ENCODE peak calls at places on chromosome 22, in ten cellular contexts. One of them, this sample, is unnamed.
A peak's percentile ranks its signal among the peaks of the same experiment; 100 is the strongest.

GRCh38 chr22:23752750-23753149 is 1.5 kb downstream of the VPREB3 start:
- DNase-seq in kidney: no peak
- DNase-seq in fibroblast of the aortic adventitia: no peak
- DNase-seq in suprapubic skin: no peak
- DNase-seq in osteoblast: peak; percentile 44
- DNase-seq in OCI-LY7: peak; percentile 82
- DNase-seq in glutamatergic neuron: no peak
- DNase-seq in epithelial cell of esophagus: no peak
- DNase-seq in tibial artery: no peak
- DNase-seq in HFFc6: no peak
- DNase-seq in this sample: no peak

GRCh38 chr22:17633217-17633997 is 4.9 kb upstream of the ATP6V1E1 start:
- DNase-seq in tibial artery: no peak
- DNase-seq in fibroblast of the aortic adventitia: peak; percentile 95
- DNase-seq in suprapubic skin: no peak
- DNase-seq in epithelial cell of esophagus: peak; percentile 97
- DNase-seq in osteoblast: peak; percentile 82
- DNase-seq in glutamatergic neuron: no peak
- DNase-seq in OCI-LY7: no peak
- DNase-seq in HFFc6: peak; percentile 88
- DNase-seq in kidney: no peak
- DNase-seq in this sample: no peak

GRCh38 chr22:44206696-44207095 is 26.0 kb downstream of the PARVG start:
- DNase-seq in kidney: no peak
- DNase-seq in HFFc6: no peak
- DNase-seq in osteoblast: peak; percentile 74
- DNase-seq in epithelial cell of esophagus: no peak
- DNase-seq in glutamatergic neuron: peak; percentile 8
- DNase-seq in OCI-LY7: no peak
- DNase-seq in suprapubic skin: peak; percentile 36
- DNase-seq in tibial artery: no peak
- DNase-seq in fibroblast of the aortic adventitia: no peak
- DNase-seq in this sample: no peak

GRCh38 chr22:32752868-32753520 is 48.5 kb upstream of the TIMP3 start:
- DNase-seq in epithelial cell of esophagus: no peak
- DNase-seq in glutamatergic neuron: no peak
- DNase-seq in kidney: no peak
- DNase-seq in tibial artery: no peak
- DNase-seq in osteoblast: peak; percentile 89
- DNase-seq in suprapubic skin: no peak
- DNase-seq in OCI-LY7: no peak
- DNase-seq in HFFc6: no peak
- DNase-seq in fibroblast of the aortic adventitia: peak; percentile 41
- DNase-seq in this sample: no peak

GRCh38 chr22:37681001-37681424 is 5.1 kb upstream of the NOL12 start:
- DNase-seq in glutamatergic neuron: no peak
- DNase-seq in fibroblast of the aortic adventitia: peak; percentile 39
- DNase-seq in osteoblast: peak; percentile 85
- DNase-seq in epithelial cell of esophagus: peak; percentile 16
- DNase-seq in tibial artery: no peak
- DNase-seq in OCI-LY7: no peak
- DNase-seq in HFFc6: peak; percentile 70
- DNase-seq in kidney: no peak
- DNase-seq in suprapubic skin: no peak
- DNase-seq in this sample: no peak

GRCh38 chr22:50250555-50251471 is at the start of gene HDAC10:
- DNase-seq in osteoblast: peak; percentile 100
- DNase-seq in glutamatergic neuron: peak; percentile 89
- DNase-seq in fibroblast of the aortic adventitia: peak; percentile 64
- DNase-seq in epithelial cell of esophagus: peak; percentile 83
- DNase-seq in suprapubic skin: no peak
- DNase-seq in kidney: peak; percentile 92
- DNase-seq in tibial artery: peak; percentile 67
- DNase-seq in HFFc6: peak; percentile 64
- DNase-seq in OCI-LY7: peak; percentile 91
- DNase-seq in this sample: no peak

GRCh38 chr22:48263791-48264351 is 1501.4 kb downstream of the TBC1D22A start:
- DNase-seq in fibroblast of the aortic adventitia: no peak
- DNase-seq in epithelial cell of esophagus: no peak
- DNase-seq in osteoblast: peak; percentile 14
- DNase-seq in suprapubic skin: no peak
- DNase-seq in glutamatergic neuron: no peak
- DNase-seq in OCI-LY7: no peak
- DNase-seq in tibial artery: no peak
- DNase-seq in kidney: no peak
- DNase-seq in HFFc6: no peak
- DNase-seq in this sample: no peak

GRCh38 chr22:49090853-49091135 is 736.9 kb downstream of the BRD1 start:
- DNase-seq in OCI-LY7: no peak
- DNase-seq in osteoblast: no peak
- DNase-seq in fibroblast of the aortic adventitia: no peak
- DNase-seq in suprapubic skin: no peak
- DNase-seq in kidney: no peak
- DNase-seq in HFFc6: no peak
- DNase-seq in epithelial cell of esophagus: no peak
- DNase-seq in glutamatergic neuron: no peak
- DNase-seq in tibial artery: no peak
- DNase-seq in this sample: peak; percentile 72

GRCh38 chr22:35914665-35915476 is 113.8 kb downstream of the RBFOX2 start:
- DNase-seq in tibial artery: peak; percentile 73
- DNase-seq in fibroblast of the aortic adventitia: peak; percentile 92
- DNase-seq in OCI-LY7: peak; percentile 70
- DNase-seq in suprapubic skin: no peak
- DNase-seq in HFFc6: peak; percentile 85
- DNase-seq in kidney: no peak
- DNase-seq in epithelial cell of esophagus: peak; percentile 91
- DNase-seq in glutamatergic neuron: no peak
- DNase-seq in osteoblast: peak; percentile 78
- DNase-seq in this sample: no peak

GRCh38 chr22:37751449-37752188 is 54.8 kb downstream of the TRIOBP start:
- DNase-seq in kidney: no peak
- DNase-seq in epithelial cell of esophagus: no peak
- DNase-seq in osteoblast: no peak
- DNase-seq in glutamatergic neuron: no peak
- DNase-seq in tibial artery: no peak
- DNase-seq in OCI-LY7: no peak
- DNase-seq in fibroblast of the aortic adventitia: peak; percentile 32
- DNase-seq in HFFc6: no peak
- DNase-seq in suprapubic skin: no peak
- DNase-seq in this sample: no peak

GRCh38 chr22:23063539-23064380 is 6.6 kb upstream of the GNAZ start:
- DNase-seq in HFFc6: no peak
- DNase-seq in OCI-LY7: no peak
- DNase-seq in epithelial cell of esophagus: no peak
- DNase-seq in osteoblast: peak; percentile 31
- DNase-seq in kidney: peak; percentile 55
- DNase-seq in tibial artery: peak; percentile 17
- DNase-seq in glutamatergic neuron: no peak
- DNase-seq in suprapubic skin: peak; percentile 49
- DNase-seq in fibroblast of the aortic adventitia: no peak
- DNase-seq in this sample: peak; percentile 85

GRCh38 chr22:23557036-23557435 is 23.1 kb downstream of the IGLL1 start:
- DNase-seq in tibial artery: no peak
- DNase-seq in epithelial cell of esophagus: no peak
- DNase-seq in HFFc6: no peak
- DNase-seq in suprapubic skin: peak; percentile 40
- DNase-seq in glutamatergic neuron: no peak
- DNase-seq in osteoblast: no peak
- DNase-seq in fibroblast of the aortic adventitia: no peak
- DNase-seq in kidney: peak; percentile 64
- DNase-seq in OCI-LY7: no peak
- DNase-seq in this sample: no peak

GRCh38 chr22:19723990-19724827 is 870 bp downstream of the GP1BB start:
- DNase-seq in glutamatergic neuron: peak; percentile 85
- DNase-seq in kidney: no peak
- DNase-seq in suprapubic skin: no peak
- DNase-seq in osteoblast: peak; percentile 73
- DNase-seq in HFFc6: no peak
- DNase-seq in epithelial cell of esophagus: peak; percentile 16
- DNase-seq in fibroblast of the aortic adventitia: no peak
- DNase-seq in tibial artery: no peak
- DNase-seq in OCI-LY7: peak; percentile 28
- DNase-seq in this sample: no peak
- TF ChIP-seq CTCF in glutamatergic neuron: peak; percentile 22
- TF ChIP-seq CTCF in kidney: no peak
- TF ChIP-seq CTCF in suprapubic skin: no peak
- TF ChIP-seq CTCF in osteoblast: no peak
- TF ChIP-seq CTCF in HFFc6: no peak
- TF ChIP-seq CTCF in epithelial cell of esophagus: no peak
- TF ChIP-seq CTCF in fibroblast of the aortic adventitia: no peak
- TF ChIP-seq CTCF in tibial artery: no peak
- TF ChIP-seq CTCF in OCI-LY7: peak; percentile 28
- TF ChIP-seq CTCF in this sample: no peak

GRCh38 chr22:20747223-20747622 is 26.7 kb upstream of the SERPIND1 start:
- DNase-seq in kidney: no peak
- DNase-seq in tibial artery: no peak
- DNase-seq in HFFc6: no peak
- DNase-seq in epithelial cell of esophagus: no peak
- DNase-seq in suprapubic skin: no peak
- DNase-seq in glutamatergic neuron: no peak
- DNase-seq in OCI-LY7: no peak
- DNase-seq in fibroblast of the aortic adventitia: no peak
- DNase-seq in osteoblast: peak; percentile 21
- DNase-seq in this sample: no peak
- TF ChIP-seq CTCF in kidney: no peak
- TF ChIP-seq CTCF in tibial artery: no peak
- TF ChIP-seq CTCF in HFFc6: no peak
- TF ChIP-seq CTCF in epithelial cell of esophagus: no peak
- TF ChIP-seq CTCF in suprapubic skin: no peak
- TF ChIP-seq CTCF in glutamatergic neuron: no peak
- TF ChIP-seq CTCF in OCI-LY7: no peak
- TF ChIP-seq CTCF in fibroblast of the aortic adventitia: no peak
- TF ChIP-seq CTCF in osteoblast: no peak
- TF ChIP-seq CTCF in this sample: no peak

DNA sequence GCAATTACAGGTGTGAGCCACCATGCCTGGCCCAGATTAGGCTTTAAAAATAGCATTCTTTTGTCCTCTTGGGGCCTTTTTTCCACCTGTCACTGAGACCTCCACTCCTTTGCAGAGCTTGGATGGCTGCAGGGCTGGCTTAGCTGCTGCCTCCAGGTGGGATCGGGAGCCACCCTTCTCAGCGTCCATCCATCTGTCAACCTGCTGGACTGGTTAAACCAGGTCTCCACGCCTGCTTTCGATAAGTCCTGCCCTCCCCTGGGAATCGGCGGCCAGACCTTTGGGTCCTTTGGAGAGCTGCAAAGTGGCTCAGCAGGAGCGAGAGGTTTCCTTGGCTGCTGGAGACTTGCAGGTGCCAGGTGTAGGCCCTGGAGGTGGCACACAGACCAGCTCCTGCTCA is 23.4 kb upstream of the GRAMD4 start:
- DNase-seq in osteoblast: no peak
- DNase-seq in suprapubic skin: no peak
- DNase-seq in kidney: peak; percentile 88
- DNase-seq in HFFc6: no peak
- DNase-seq in fibroblast of the aortic adventitia: no peak
- DNase-seq in tibial artery: no peak
- DNase-seq in OCI-LY7: no peak
- DNase-seq in glutamatergic neuron: no peak
- DNase-seq in epithelial cell of esophagus: peak; percentile 88
- DNase-seq in this sample: no peak
- TF ChIP-seq CTCF in osteoblast: no peak
- TF ChIP-seq CTCF in suprapubic skin: no peak
- TF ChIP-seq CTCF in kidney: no peak
- TF ChIP-seq CTCF in HFFc6: no peak
- TF ChIP-seq CTCF in fibroblast of the aortic adventitia: no peak
- TF ChIP-seq CTCF in tibial artery: no peak
- TF ChIP-seq CTCF in OCI-LY7: no peak
- TF ChIP-seq CTCF in glutamatergic neuron: no peak
- TF ChIP-seq CTCF in epithelial cell of esophagus: peak; percentile 47
- TF ChIP-seq CTCF in this sample: no peak

GRCh38 chr22:38925571-38926041 is 31.8 kb upstream of the APOBEC3A start:
- DNase-seq in suprapubic skin: no peak
- DNase-seq in osteoblast: no peak
- DNase-seq in tibial artery: no peak
- DNase-seq in kidney: no peak
- DNase-seq in fibroblast of the aortic adventitia: peak; percentile 29
- DNase-seq in epithelial cell of esophagus: no peak
- DNase-seq in HFFc6: no peak
- DNase-seq in OCI-LY7: no peak
- DNase-seq in glutamatergic neuron: no peak
- DNase-seq in this sample: no peak

GRCh38 chr22:38930512-38930911 is 26.9 kb upstream of the APOBEC3A start:
- DNase-seq in kidney: no peak
- DNase-seq in fibroblast of the aortic adventitia: no peak
- DNase-seq in epithelial cell of esophagus: no peak
- DNase-seq in HFFc6: no peak
- DNase-seq in osteoblast: no peak
- DNase-seq in glutamatergic neuron: no peak
- DNase-seq in suprapubic skin: no peak
- DNase-seq in tibial artery: no peak
- DNase-seq in OCI-LY7: no peak
- DNase-seq in this sample: no peak

GRCh38 chr22:38924197-38924952 is 33.0 kb upstream of the APOBEC3A start:
- DNase-seq in HFFc6: peak; percentile 82
- DNase-seq in tibial artery: peak; percentile 79
- DNase-seq in suprapubic skin: peak; percentile 72
- DNase-seq in osteoblast: peak; percentile 94
- DNase-seq in kidney: peak; percentile 94
- DNase-seq in glutamatergic neuron: no peak
- DNase-seq in fibroblast of the aortic adventitia: peak; percentile 98
- DNase-seq in epithelial cell of esophagus: peak; percentile 79
- DNase-seq in OCI-LY7: no peak
- DNase-seq in this sample: no peak

GRCh38 chr22:38923463-38924196 is 33.8 kb upstream of the APOBEC3A start:
- DNase-seq in suprapubic skin: peak; percentile 81
- DNase-seq in osteoblast: peak; percentile 92
- DNase-seq in OCI-LY7: no peak
- DNase-seq in glutamatergic neuron: no peak
- DNase-seq in fibroblast of the aortic adventitia: peak; percentile 92
- DNase-seq in HFFc6: peak; percentile 59
- DNase-seq in kidney: peak; percentile 92
- DNase-seq in epithelial cell of esophagus: peak; percentile 55
- DNase-seq in tibial artery: peak; percentile 73
- DNase-seq in this sample: no peak

DNA sequence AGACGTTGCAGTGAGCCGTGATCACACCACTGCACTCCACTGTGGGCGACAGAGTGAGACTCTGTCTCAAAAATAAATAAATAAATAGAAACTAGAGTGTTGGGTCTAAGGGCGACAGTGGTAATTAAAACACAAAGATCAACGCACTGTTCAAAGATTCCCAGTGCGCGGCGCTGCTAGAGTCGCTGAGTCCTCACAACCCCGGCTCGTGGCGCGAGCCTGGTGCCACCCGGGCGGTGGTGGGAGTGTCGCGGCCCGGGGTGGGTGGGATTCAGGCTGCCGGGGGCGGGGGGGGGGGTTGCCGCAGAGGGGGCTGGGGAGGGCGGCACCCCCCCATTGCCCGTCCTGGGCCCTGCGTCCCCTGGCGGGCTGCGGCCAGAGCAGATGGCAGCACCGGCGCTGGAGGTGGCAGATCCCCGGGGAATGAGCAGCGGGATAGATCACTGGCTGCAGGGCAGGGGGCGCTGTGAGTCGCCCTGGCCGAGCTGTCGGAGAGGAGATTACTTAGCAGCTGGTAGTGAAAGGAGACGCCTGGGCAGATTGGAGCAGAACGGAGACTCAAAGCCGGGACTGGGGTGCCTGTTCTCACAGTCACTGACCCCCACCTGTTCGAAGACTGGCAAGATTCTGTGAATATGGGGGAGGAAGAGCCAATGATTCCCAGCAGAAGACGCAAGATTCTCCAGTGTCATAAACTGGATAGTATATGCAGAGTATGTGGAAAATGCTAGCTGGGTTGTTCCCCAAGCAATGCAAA is 30.2 kb upstream of the APOBEC3A start:
- DNase-seq in fibroblast of the aortic adventitia: peak; percentile 29
- DNase-seq in HFFc6: peak; percentile 54
- DNase-seq in tibial artery: peak; percentile 63
- DNase-seq in osteoblast: no peak
- DNase-seq in suprapubic skin: peak; percentile 78
- DNase-seq in epithelial cell of esophagus: peak; percentile 51
- DNase-seq in kidney: peak; percentile 90
- DNase-seq in glutamatergic neuron: peak; percentile 89
- DNase-seq in OCI-LY7: no peak
- DNase-seq in this sample: no peak
- TF ChIP-seq CTCF in fibroblast of the aortic adventitia: peak; percentile 63
- TF ChIP-seq CTCF in HFFc6: peak; percentile 81
- TF ChIP-seq CTCF in tibial artery: peak; percentile 33
- TF ChIP-seq CTCF in osteoblast: peak; percentile 49
- TF ChIP-seq CTCF in suprapubic skin: no peak
- TF ChIP-seq CTCF in epithelial cell of esophagus: peak; percentile 47
- TF ChIP-seq CTCF in kidney: peak; percentile 67
- TF ChIP-seq CTCF in glutamatergic neuron: peak; percentile 68
- TF ChIP-seq CTCF in OCI-LY7: peak; percentile 24
- TF ChIP-seq CTCF in this sample: peak; percentile 81

This sample was measured in chondrocyte.